ENCODE peak calls at places on chromosomes 7 and 10, in seven cellular contexts. E is memory B cell, H is left lung, J is cardiac fibroblast, T is neural crest cell, Y is kidney epithelial cell, A is A172. K is an unnamed sample.
A peak's percentile ranks its signal among the peaks of the same experiment; 100 is the strongest.

GRCh38 chr7:108211382-108212201 is 81.4 kb upstream of the LAMB4 start:
- DNase-seq in E (no peak), T (no peak), H (no peak), J (peak; percentile 53), Y (no peak), A (peak; percentile 79), K (no peak)

GRCh38 chr7:38796636-38797501 is 112.1 kb downstream of the VPS41 start:
- DNase-seq in A (peak; percentile 72), E (peak; percentile 34), Y (peak; percentile 19), J (peak; percentile 61), T (peak; percentile 68), H (no peak), K (no peak)

GRCh38 chr10:31706921-31707571 is 221.6 kb downstream of the ARHGAP12 start:
- DNase-seq in Y (no peak), E (no peak), A (no peak), T (peak; percentile 31), H (peak; percentile 62), J (peak; percentile 18), K (no peak)

GRCh38 chr7:130296221-130296951 is 3.4 kb downstream of the CPA4 start:
- DNase-seq in E (no peak), J (no peak), A (no peak), H (no peak), T (no peak), Y (no peak), K (no peak)

GRCh38 chr7:117478796-117479479 is 887 bp upstream of the CFTR start:
- DNase-seq in J (no peak), E (no peak), H (no peak), A (no peak), Y (no peak), T (no peak), K (no peak)

GRCh38 chr7:91098566-91098965 is 165.7 kb upstream of the FZD1 start:
- DNase-seq in Y (no peak), A (no peak), T (no peak), H (no peak), E (no peak), J (peak; percentile 61), K (no peak)

GRCh38 chr7:155845226-155845625 is 33.0 kb upstream of the SHH start:
- DNase-seq in E (no peak), J (no peak), Y (no peak), A (no peak), T (no peak), H (no peak), K (peak; percentile 38)

GRCh38 chr10:29150010-29150409 is 138.9 kb upstream of the LYZL1 start:
- DNase-seq in T (no peak), E (no peak), H (no peak), J (peak; percentile 59), A (peak; percentile 33), Y (no peak), K (no peak)

K was measured in RWPE2.